ENCODE peak calls at places on chromosomes 2 and 18, in six cellular contexts. W is coronary artery, U is left ventricle myocardium inferior, A is AG10803, S is Kasumi-1, H is GM04503. L is an unnamed sample.

GRCh38 chr2:26067980-26068507 is 34.2 kb downstream of the RAB10 start:
- DNase-seq in W (no peak), U (no peak), A (no peak), S (no peak), H (no peak), L (no peak)

GRCh38 chr2:45353879-45354278 is 257.2 kb downstream of the SRBD1 start:
- DNase-seq in W (no peak), U (no peak), A (peak), S (no peak), H (peak), L (no peak)

GRCh38 chr2:141899740-141900139 is 231.1 kb downstream of the LRP1B start:
- DNase-seq in W (no peak), U (no peak), A (no peak), S (no peak), H (no peak), L (no peak)

GRCh38 chr2:205800804-205801203 is 118.5 kb downstream of the NRP2 start:
- DNase-seq in W (no peak), U (no peak), A (no peak), S (no peak), H (no peak), L (no peak)

GRCh38 chr2:33190393-33190937 is 243.7 kb downstream of the LTBP1 start:
- DNase-seq in W (no peak), U (no peak), A (no peak), S (no peak), H (no peak), L (no peak)

GRCh38 chr18:44537521-44537920 is 143.2 kb upstream of the SETBP1 start:
- DNase-seq in W (no peak), U (no peak), A (peak), S (no peak), H (peak), L (no peak)

GRCh38 chr2:42112418-42112817 is 56.7 kb upstream of the EML4 start:
- DNase-seq in W (no peak), U (no peak), A (no peak), S (no peak), H (no peak), L (no peak)

GRCh38 chr2:9003366-9003615 is 193 bp downstream of the MBOAT2 start:
- DNase-seq in W (no peak), U (no peak), A (no peak), S (no peak), H (no peak), L (no peak)

GRCh38 chr2:138502253-138503086 is 900 bp downstream of the SPOPL start:
- DNase-seq in W (no peak), U (no peak), A (no peak), S (peak), H (no peak), L (peak)

GRCh38 chr2:195695002-195695631 is 38.1 kb downstream of the SLC39A10 start:
- DNase-seq in W (no peak), U (no peak), A (no peak), S (no peak), H (no peak), L (no peak)

GRCh38 chr2:16349811-16350210 is 315.8 kb downstream of the CYRIA start:
- DNase-seq in W (no peak), U (no peak), A (no peak), S (no peak), H (no peak), L (no peak)

GRCh38 chr2:168801961-168802824 is at the start of gene NOSTRIN:
- DNase-seq in W (no peak), U (peak), A (peak), S (no peak), H (no peak), L (no peak)

GRCh38 chr2:226799976-226800940 is 638 bp upstream of the IRS1 start:
- DNase-seq in W (peak), U (peak), A (peak), S (no peak), H (no peak), L (no peak)

GRCh38 chr2:95383635-95384027 is 18.9 kb upstream of the FAHD2A start:
- DNase-seq in W (peak), U (peak), A (no peak), S (no peak), H (no peak), L (no peak)

GRCh38 chr2:29260151-29260772 is 145.0 kb downstream of the CLIP4 start:
- DNase-seq in W (no peak), U (no peak), A (peak), S (no peak), H (peak), L (no peak)

GRCh38 chr2:169523681-169524080 is 14.2 kb downstream of the KLHL41 start:
- DNase-seq in W (no peak), U (no peak), A (no peak), S (no peak), H (no peak), L (no peak)

GRCh38 chr2:203732072-203732952 is 25.9 kb downstream of the CD28 start:
- DNase-seq in W (no peak), U (no peak), A (no peak), S (no peak), H (no peak), L (no peak)

GRCh38 chr18:8084160-8084559 is 517.0 kb downstream of the PTPRM start:
- DNase-seq in W (no peak), U (no peak), A (peak), S (peak), H (no peak), L (peak)

GRCh38 chr2:134774074-134774742 is 55.4 kb upstream of the TMEM163 start:
- DNase-seq in W (no peak), U (no peak), A (no peak), S (no peak), H (no peak), L (no peak)

GRCh38 chr2:97849881-97850540 is 136.6 kb downstream of the ZAP70 start:
- DNase-seq in W (no peak), U (no peak), A (no peak), S (no peak), H (no peak), L (no peak)

GRCh38 chr2:47992671-47993070 is 86.4 kb upstream of the FBXO11 start:
- DNase-seq in W (no peak), U (no peak), A (no peak), S (no peak), H (no peak), L (no peak)

GRCh38 chr2:12326449-12327190 is 390.1 kb upstream of the TRIB2 start:
- DNase-seq in W (no peak), U (no peak), A (no peak), S (no peak), H (no peak), L (no peak)

GRCh38 chr2:241802806-241803318 is 6.1 kb upstream of the NEU4 start:
- DNase-seq in W (no peak), U (no peak), A (no peak), S (no peak), H (no peak), L (no peak)

GRCh38 chr2:12766421-12766879 is 49.7 kb downstream of the TRIB2 start:
- DNase-seq in W (no peak), U (no peak), A (peak), S (no peak), H (no peak), L (no peak)

GRCh38 chr18:9737814-9738160 is 29.7 kb downstream of the RAB31 start:
- DNase-seq in W (peak), U (no peak), A (no peak), S (no peak), H (no peak), L (no peak)

GRCh38 chr18:76161983-76162382 is 333.1 kb downstream of the ZNF516 start:
- DNase-seq in W (no peak), U (no peak), A (no peak), S (no peak), H (no peak), L (no peak)

GRCh38 chr2:69366-70344 is 23.4 kb upstream of the FAM110C start:
- DNase-seq in W (no peak), U (no peak), A (no peak), S (no peak), H (no peak), L (no peak)

GRCh38 chr2:241854342-241855244 is 4.1 kb downstream of the PDCD1 start:
- DNase-seq in W (no peak), U (peak), A (no peak), S (peak), H (no peak), L (no peak)

GRCh38 chr2:33457588-33458247 is 18.7 kb upstream of the RASGRP3 start:
- DNase-seq in W (peak), U (peak), A (peak), S (peak), H (no peak), L (no peak)

L was measured in immature natural killer cell.